ENCODE peak calls at places on chromosomes 3 and 15, in four cellular contexts. L, D, Q and K are unnamed samples.

GRCh38 chr3:65361448-65361847 is 673.6 kb upstream of the ADAMTS9 start:
- DNase-seq in Q (no peak), L (no peak), D (no peak), K (no peak)

GRCh38 chr3:182730675-182731042 is 62.6 kb upstream of the ATP11B start:
- DNase-seq in D (no peak), Q (no peak), L (no peak), K (no peak)

GRCh38 chr3:39127907-39128303 is 20.4 kb downstream of the TTC21A start:
- DNase-seq in Q (no peak), D (no peak), L (no peak), K (no peak)

GRCh38 chr3:186464424-186465093 is 79.6 kb downstream of the CRYGS start:
- DNase-seq in Q (no peak), L (no peak), D (no peak), K (no peak)

GRCh38 chr3:162213196-162213595 is 716.6 kb downstream of the OTOL1 start:
- DNase-seq in D (no peak), Q (no peak), L (no peak), K (no peak)

GRCh38 chr3:128297401-128298138 is 144.3 kb downstream of the EEFSEC start:
- DNase-seq in Q (peak), L (peak), D (peak), K (peak)

GRCh38 chr3:134938024-134938525 is 143.0 kb downstream of the EPHB1 start:
- DNase-seq in Q (no peak), L (no peak), D (no peak), K (no peak)

GRCh38 chr3:122281891-122282290 is 43.2 kb upstream of the CSTA start:
- DNase-seq in Q (no peak), L (no peak), D (no peak), K (no peak)

GRCh38 chr3:180180795-180181194 is 144.1 kb upstream of the PEX5L start:
- DNase-seq in Q (no peak), L (no peak), D (peak), K (no peak)

GRCh38 chr3:171054231-171054630 is 27.7 kb upstream of the SLC2A2 start:
- DNase-seq in Q (no peak), L (no peak), D (no peak), K (no peak)

GRCh38 chr3:127859706-127860105 is 37.4 kb upstream of the MGLL start:
- DNase-seq in Q (no peak), L (no peak), D (no peak), K (no peak)

GRCh38 chr3:124230928-124231456 is 239.1 kb upstream of the ROPN1 start:
- DNase-seq in D (no peak), Q (no peak), L (no peak), K (no peak)

GRCh38 chr3:25427155-25428002 is 684 bp upstream of the RARB start:
- DNase-seq in D (no peak), L (no peak), Q (no peak), K (no peak)

GRCh38 chr15:86690566-86690965 is 610.9 kb downstream of the AGBL1 start:
- DNase-seq in L (no peak), Q (no peak), D (no peak), K (no peak)

GRCh38 chr3:46449755-46450552 is 14.8 kb downstream of the LTF start:
- DNase-seq in Q (no peak), L (no peak), D (peak), K (no peak)

GRCh38 chr3:186962445-186962844 is 32.1 kb downstream of the ST6GAL1 start:
- DNase-seq in Q (no peak), D (no peak), L (no peak), K (no peak)

GRCh38 chr15:43067717-43068461 is 37.9 kb downstream of the UBR1 start:
- DNase-seq in D (peak), L (no peak), Q (no peak), K (no peak)

GRCh38 chr15:69784808-69785550 is 312.7 kb downstream of the TLE3 start:
- DNase-seq in D (peak), L (no peak), Q (no peak), K (no peak)

GRCh38 chr3:111967651-111968274 is 11.1 kb upstream of the ABHD10 start:
- DNase-seq in D (peak), Q (peak), L (peak), K (peak)

GRCh38 chr3:123778991-123779622 is 105.0 kb downstream of the MYLK start:
- DNase-seq in Q (no peak), D (no peak), L (no peak), K (no peak)

GRCh38 chr3:130488769-130489450 is 28.1 kb upstream of the COL6A6 start:
- DNase-seq in L (no peak), D (no peak), Q (no peak), K (no peak)

GRCh38 chr3:112486811-112487505 is 12.3 kb downstream of the BTLA start:
- DNase-seq in D (no peak), L (no peak), Q (no peak), K (no peak)

GRCh38 chr3:5678248-5678647 is 490.7 kb downstream of the EDEM1 start:
- DNase-seq in D (no peak), Q (no peak), L (no peak), K (no peak)
- TF ChIP-seq POLR2A in D (no peak), Q (no peak), L (no peak), K (no peak)

DNA sequence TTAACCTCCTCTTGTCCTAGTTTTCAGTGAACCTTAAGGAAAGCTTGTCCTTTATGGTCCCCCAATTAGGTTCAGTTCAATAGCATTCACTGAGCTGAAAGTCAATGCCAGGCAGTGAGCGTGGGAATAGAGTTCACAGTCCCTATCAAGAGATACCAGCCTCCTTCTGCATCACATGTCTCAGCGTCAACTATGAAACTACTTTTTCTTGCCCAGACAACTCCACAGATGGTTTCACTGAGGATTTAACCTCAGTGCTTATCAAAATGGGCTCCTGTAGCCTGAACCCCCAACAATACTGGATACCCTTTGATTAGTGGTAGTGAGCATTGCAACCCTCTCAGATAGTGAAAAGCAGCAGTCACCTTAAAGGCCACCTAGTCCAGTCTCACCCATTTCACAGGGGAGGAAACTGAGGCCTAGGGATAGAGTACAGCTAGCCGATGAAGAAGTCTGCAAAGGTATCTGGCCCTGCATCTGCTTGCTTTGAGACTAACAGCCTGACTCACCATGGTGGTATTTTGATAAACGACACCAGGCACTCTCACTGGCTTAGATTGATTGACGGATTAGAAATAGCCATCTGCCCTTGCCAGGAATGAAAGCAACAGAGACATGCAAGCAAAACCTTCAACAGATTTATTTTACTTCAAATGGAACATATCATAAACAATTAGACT is 1.6 kb upstream of the UBA3 start:
- DNase-seq in L (no peak), Q (no peak), D (no peak), K (no peak)
- TF ChIP-seq POLR2A in L (no peak), Q (no peak), D (no peak), K (no peak)

GRCh38 chr3:58487140-58487886 is 4.6 kb upstream of the KCTD6 start:
- DNase-seq in L (no peak), D (peak), Q (peak), K (no peak)
- TF ChIP-seq POLR2A in L (no peak), D (no peak), Q (no peak), K (no peak)

GRCh38 chr3:155293518-155293917 is at the start of gene STRIT1:
- DNase-seq in D (no peak), L (no peak), Q (no peak), K (no peak)

GRCh38 chr3:155292133-155292532 is 1.4 kb downstream of the STRIT1 start:
- DNase-seq in Q (no peak), D (peak), L (no peak), K (no peak)

GRCh38 chr3:155296413-155296812 is 2.9 kb upstream of the STRIT1 start:
- DNase-seq in D (no peak), L (no peak), Q (no peak), K (no peak)

GRCh38 chr3:155292693-155293092 is 790 bp downstream of the STRIT1 start:
- DNase-seq in Q (no peak), D (no peak), L (no peak), K (no peak)

GRCh38 chr3:155297100-155297499 is 3.6 kb upstream of the STRIT1 start:
- DNase-seq in Q (no peak), L (no peak), D (no peak), K (no peak)
- TF ChIP-seq POLR2A in Q (no peak), L (no peak), D (no peak), K (no peak)